ENCODE peak calls at places on chromosomes 2 and 18, in seven cellular contexts. One of them, this sample, is unnamed.

GRCh38 chr2:102107741-102108070 is 34.8 kb upstream of the IL1R1 start:
- DNase-seq in mammary epithelial cell: no peak
- DNase-seq in heart right ventricle: no peak
- DNase-seq in CD8-positive, alpha-beta T cell: no peak
- DNase-seq in OCI-LY7: no peak
- DNase-seq in cardiac muscle cell: peak; percentile 57
- DNase-seq in PC-9: no peak
- DNase-seq in this sample: no peak

GRCh38 chr2:236600892-236601291 is 31.3 kb downstream of the ACKR3 start:
- DNase-seq in PC-9: no peak
- DNase-seq in cardiac muscle cell: no peak
- DNase-seq in CD8-positive, alpha-beta T cell: no peak
- DNase-seq in mammary epithelial cell: peak; percentile 84
- DNase-seq in OCI-LY7: no peak
- DNase-seq in heart right ventricle: no peak
- DNase-seq in this sample: no peak

GRCh38 chr18:44507729-44508325 is 172.9 kb upstream of the SETBP1 start:
- DNase-seq in mammary epithelial cell: no peak
- DNase-seq in PC-9: no peak
- DNase-seq in heart right ventricle: peak; percentile 32
- DNase-seq in CD8-positive, alpha-beta T cell: no peak
- DNase-seq in cardiac muscle cell: peak; percentile 31
- DNase-seq in OCI-LY7: peak; percentile 1
- DNase-seq in this sample: peak; percentile 6

GRCh38 chr18:61992285-61992684 is 99.5 kb upstream of the RNF152 start:
- DNase-seq in OCI-LY7: no peak
- DNase-seq in heart right ventricle: no peak
- DNase-seq in cardiac muscle cell: peak; percentile 89
- DNase-seq in mammary epithelial cell: peak; percentile 80
- DNase-seq in PC-9: peak; percentile 3
- DNase-seq in CD8-positive, alpha-beta T cell: no peak
- DNase-seq in this sample: no peak

GRCh38 chr2:192555740-192556139 is 361.0 kb upstream of the TMEFF2 start:
- DNase-seq in mammary epithelial cell: no peak
- DNase-seq in cardiac muscle cell: no peak
- DNase-seq in PC-9: no peak
- DNase-seq in CD8-positive, alpha-beta T cell: no peak
- DNase-seq in OCI-LY7: no peak
- DNase-seq in heart right ventricle: no peak
- DNase-seq in this sample: no peak

GRCh38 chr2:236776695-236777251 is 207.1 kb downstream of the ACKR3 start:
- DNase-seq in OCI-LY7: no peak
- DNase-seq in cardiac muscle cell: peak; percentile 74
- DNase-seq in mammary epithelial cell: peak; percentile 31
- DNase-seq in CD8-positive, alpha-beta T cell: no peak
- DNase-seq in PC-9: peak; percentile 49
- DNase-seq in heart right ventricle: peak; percentile 34
- DNase-seq in this sample: no peak

GRCh38 chr18:23779696-23780303 is 90.5 kb downstream of the LAMA3 start:
- DNase-seq in mammary epithelial cell: no peak
- DNase-seq in PC-9: no peak
- DNase-seq in cardiac muscle cell: peak; percentile 40
- DNase-seq in heart right ventricle: no peak
- DNase-seq in OCI-LY7: no peak
- DNase-seq in CD8-positive, alpha-beta T cell: no peak
- DNase-seq in this sample: no peak

GRCh38 chr2:112033600-112033999 is 21.5 kb upstream of the TMEM87B start:
- DNase-seq in CD8-positive, alpha-beta T cell: no peak
- DNase-seq in mammary epithelial cell: peak; percentile 68
- DNase-seq in heart right ventricle: no peak
- DNase-seq in PC-9: peak; percentile 36
- DNase-seq in OCI-LY7: no peak
- DNase-seq in cardiac muscle cell: peak; percentile 84
- DNase-seq in this sample: no peak

GRCh38 chr18:77702686-77703085 is 453.0 kb downstream of the GALR1 start:
- DNase-seq in CD8-positive, alpha-beta T cell: no peak
- DNase-seq in heart right ventricle: peak; percentile 10
- DNase-seq in PC-9: peak; percentile 3
- DNase-seq in OCI-LY7: peak; percentile 4
- DNase-seq in mammary epithelial cell: no peak
- DNase-seq in cardiac muscle cell: peak; percentile 12
- DNase-seq in this sample: no peak

GRCh38 chr2:159615936-159616733 is at the start of gene BAZ2B:
- DNase-seq in OCI-LY7: no peak
- DNase-seq in cardiac muscle cell: peak; percentile 85
- DNase-seq in heart right ventricle: peak; percentile 61
- DNase-seq in CD8-positive, alpha-beta T cell: peak; percentile 25
- DNase-seq in mammary epithelial cell: peak; percentile 83
- DNase-seq in PC-9: peak; percentile 12
- DNase-seq in this sample: no peak

GRCh38 chr2:181586569-181587076 is 70.3 kb downstream of the CERKL start:
- DNase-seq in PC-9: no peak
- DNase-seq in OCI-LY7: peak; percentile 8
- DNase-seq in mammary epithelial cell: peak; percentile 53
- DNase-seq in cardiac muscle cell: no peak
- DNase-seq in CD8-positive, alpha-beta T cell: no peak
- DNase-seq in heart right ventricle: no peak
- DNase-seq in this sample: no peak

GRCh38 chr2:109531221-109531620 is 82.5 kb downstream of the SEPTIN10 start:
- DNase-seq in mammary epithelial cell: no peak
- DNase-seq in OCI-LY7: no peak
- DNase-seq in heart right ventricle: no peak
- DNase-seq in PC-9: no peak
- DNase-seq in CD8-positive, alpha-beta T cell: no peak
- DNase-seq in cardiac muscle cell: peak; percentile 19
- DNase-seq in this sample: no peak

GRCh38 chr2:217837001-217837491 is 165.7 kb downstream of the TNS1 start:
- DNase-seq in PC-9: no peak
- DNase-seq in cardiac muscle cell: peak; percentile 87
- DNase-seq in CD8-positive, alpha-beta T cell: no peak
- DNase-seq in OCI-LY7: no peak
- DNase-seq in heart right ventricle: peak; percentile 84
- DNase-seq in mammary epithelial cell: no peak
- DNase-seq in this sample: no peak

GRCh38 chr18:11887305-11888262 is 20.5 kb downstream of the MPPE1 start:
- DNase-seq in CD8-positive, alpha-beta T cell: no peak
- DNase-seq in OCI-LY7: no peak
- DNase-seq in cardiac muscle cell: no peak
- DNase-seq in mammary epithelial cell: no peak
- DNase-seq in PC-9: peak; percentile 61
- DNase-seq in heart right ventricle: no peak
- DNase-seq in this sample: no peak

GRCh38 chr2:228875152-228875875 is 395.8 kb downstream of the PID1 start:
- DNase-seq in CD8-positive, alpha-beta T cell: no peak
- DNase-seq in cardiac muscle cell: peak; percentile 19
- DNase-seq in OCI-LY7: no peak
- DNase-seq in heart right ventricle: no peak
- DNase-seq in PC-9: no peak
- DNase-seq in mammary epithelial cell: peak; percentile 6
- DNase-seq in this sample: no peak

GRCh38 chr2:6526093-6526824 is 339.4 kb downstream of the CMPK2 start:
- DNase-seq in cardiac muscle cell: no peak
- DNase-seq in PC-9: no peak
- DNase-seq in mammary epithelial cell: no peak
- DNase-seq in CD8-positive, alpha-beta T cell: no peak
- DNase-seq in OCI-LY7: peak; percentile 78
- DNase-seq in heart right ventricle: no peak
- DNase-seq in this sample: no peak

GRCh38 chr2:46117379-46117778 is 179.8 kb upstream of the EPAS1 start:
- DNase-seq in heart right ventricle: no peak
- DNase-seq in cardiac muscle cell: peak; percentile 47
- DNase-seq in OCI-LY7: no peak
- DNase-seq in PC-9: peak; percentile 38
- DNase-seq in CD8-positive, alpha-beta T cell: no peak
- DNase-seq in mammary epithelial cell: peak; percentile 81
- DNase-seq in this sample: no peak

GRCh38 chr2:218805627-218806026 is 23.7 kb downstream of the CYP27A1 start:
- DNase-seq in mammary epithelial cell: peak; percentile 41
- DNase-seq in cardiac muscle cell: peak; percentile 50
- DNase-seq in OCI-LY7: no peak
- DNase-seq in PC-9: no peak
- DNase-seq in CD8-positive, alpha-beta T cell: no peak
- DNase-seq in heart right ventricle: no peak
- DNase-seq in this sample: no peak

GRCh38 chr2:155733091-155733870 is 599.2 kb downstream of the NR4A2 start:
- DNase-seq in heart right ventricle: no peak
- DNase-seq in PC-9: no peak
- DNase-seq in mammary epithelial cell: no peak
- DNase-seq in OCI-LY7: no peak
- DNase-seq in cardiac muscle cell: no peak
- DNase-seq in CD8-positive, alpha-beta T cell: no peak
- DNase-seq in this sample: no peak

DNA sequence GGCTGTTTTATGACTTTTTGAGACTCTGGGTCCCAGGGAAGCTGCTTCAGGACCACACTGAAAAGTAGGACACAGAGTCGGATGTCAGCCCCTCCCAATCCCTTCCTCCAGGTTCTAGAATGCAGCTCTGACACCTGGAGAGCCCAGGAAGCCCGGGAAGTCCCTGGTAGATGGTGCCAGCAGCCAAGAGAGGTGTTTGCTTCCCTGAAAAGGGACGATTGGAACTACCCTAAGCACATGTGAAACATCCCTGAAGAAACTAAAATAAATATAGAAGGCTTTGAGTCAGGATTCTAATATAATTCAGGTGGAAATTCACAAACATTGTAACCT is 163.2 kb upstream of the CYRIA start:
- DNase-seq in mammary epithelial cell: no peak
- DNase-seq in cardiac muscle cell: no peak
- DNase-seq in CD8-positive, alpha-beta T cell: no peak
- DNase-seq in PC-9: no peak
- DNase-seq in OCI-LY7: no peak
- DNase-seq in heart right ventricle: no peak
- DNase-seq in this sample: no peak
- H3K4me3 ChIP-seq in mammary epithelial cell: no peak overlapping the region
- H3K4me3 ChIP-seq in cardiac muscle cell: no peak overlapping the region
- H3K4me3 ChIP-seq in CD8-positive, alpha-beta T cell: no peak overlapping the region
- H3K4me3 ChIP-seq in PC-9: no peak overlapping the region
- H3K4me3 ChIP-seq in OCI-LY7: no peak overlapping the region
- H3K4me3 ChIP-seq in heart right ventricle: no peak overlapping the region
- H3K4me3 ChIP-seq in this sample: no peak overlapping the region

DNA sequence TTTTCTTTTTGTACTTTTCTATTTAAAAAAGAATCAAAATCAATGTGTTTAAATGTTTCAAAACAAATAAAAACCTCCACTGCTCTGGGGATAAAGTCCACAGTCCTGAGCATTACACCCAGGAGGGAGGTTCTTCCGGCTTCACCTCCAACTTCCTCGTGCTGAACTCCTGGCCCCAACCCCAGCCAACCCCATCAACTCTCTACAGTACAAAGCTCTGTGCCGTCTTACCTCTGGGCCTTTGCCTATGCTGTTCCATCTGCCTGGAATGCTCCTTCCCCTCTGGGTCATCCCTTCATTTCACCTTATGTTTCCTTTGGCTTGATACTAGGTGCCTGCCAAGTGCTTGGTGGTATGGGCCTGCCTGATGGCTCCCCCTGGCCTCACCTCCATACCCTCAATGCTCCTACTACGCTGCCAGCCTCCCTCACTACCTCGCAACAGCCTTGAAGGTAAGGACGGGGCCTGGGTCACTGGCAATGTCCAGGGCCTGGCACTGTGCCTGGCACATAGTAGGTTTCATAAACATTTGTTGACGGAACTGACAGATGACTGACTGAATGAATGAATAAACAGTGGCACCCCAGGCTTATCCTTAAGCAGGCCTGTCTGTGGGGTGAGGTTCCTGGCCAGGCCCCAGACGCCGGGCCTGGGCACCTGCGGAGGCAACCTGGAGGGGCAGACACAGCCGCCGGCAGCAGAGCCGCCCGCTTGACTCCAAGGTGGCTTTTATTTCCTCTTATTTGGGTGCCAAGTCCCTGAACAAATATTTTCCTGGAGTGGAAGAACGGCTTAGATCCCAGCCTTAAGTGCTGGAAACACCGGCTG is 28.7 kb downstream of the SDC1 start:
- DNase-seq in mammary epithelial cell: no peak
- DNase-seq in OCI-LY7: no peak
- DNase-seq in CD8-positive, alpha-beta T cell: no peak
- DNase-seq in cardiac muscle cell: no peak
- DNase-seq in PC-9: no peak
- DNase-seq in heart right ventricle: no peak
- DNase-seq in this sample: no peak
- H3K27ac ChIP-seq in mammary epithelial cell: no peak overlapping the region
- H3K27ac ChIP-seq in OCI-LY7: no peak overlapping the region
- H3K27ac ChIP-seq in CD8-positive, alpha-beta T cell: no peak overlapping the region
- H3K27ac ChIP-seq in cardiac muscle cell: peak overlapping the region; percentile 13
- H3K27ac ChIP-seq in PC-9: no peak overlapping the region
- H3K27ac ChIP-seq in heart right ventricle: no peak overlapping the region
- H3K27ac ChIP-seq in this sample: no peak overlapping the region

DNA sequence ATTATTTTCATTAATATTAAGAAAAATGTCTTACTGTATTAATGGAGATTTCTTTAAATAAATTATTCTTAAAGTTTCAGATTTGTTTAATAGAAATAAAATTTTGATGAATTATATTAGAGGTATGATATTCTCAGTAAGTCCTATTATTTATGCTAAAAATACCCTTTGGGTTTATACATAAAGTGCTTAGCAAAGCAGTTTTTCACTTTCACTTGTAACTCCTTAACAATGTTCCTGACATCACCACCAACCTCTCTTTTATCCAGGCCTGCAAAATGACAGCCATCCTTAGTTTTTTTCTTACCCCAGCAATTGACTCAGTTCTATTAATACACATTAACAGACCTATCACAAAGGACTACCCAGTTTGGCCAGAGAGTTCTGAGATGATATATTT is 170.4 kb downstream of the CD226 start:
- DNase-seq in cardiac muscle cell: no peak
- DNase-seq in OCI-LY7: no peak
- DNase-seq in PC-9: no peak
- DNase-seq in heart right ventricle: no peak
- DNase-seq in mammary epithelial cell: no peak
- DNase-seq in CD8-positive, alpha-beta T cell: no peak
- DNase-seq in this sample: no peak
- H3K36me3 ChIP-seq in cardiac muscle cell: no peaks in the 10 kb centered on the region
- H3K36me3 ChIP-seq in OCI-LY7: no peaks in the 10 kb centered on the region
- H3K36me3 ChIP-seq in PC-9: no peaks in the 10 kb centered on the region
- H3K36me3 ChIP-seq in heart right ventricle: no peaks in the 10 kb centered on the region
- H3K36me3 ChIP-seq in mammary epithelial cell: no peaks in the 10 kb centered on the region
- H3K36me3 ChIP-seq in CD8-positive, alpha-beta T cell: no peaks in the 10 kb centered on the region
- H3K36me3 ChIP-seq in this sample: no peaks in the 10 kb centered on the region

DNA sequence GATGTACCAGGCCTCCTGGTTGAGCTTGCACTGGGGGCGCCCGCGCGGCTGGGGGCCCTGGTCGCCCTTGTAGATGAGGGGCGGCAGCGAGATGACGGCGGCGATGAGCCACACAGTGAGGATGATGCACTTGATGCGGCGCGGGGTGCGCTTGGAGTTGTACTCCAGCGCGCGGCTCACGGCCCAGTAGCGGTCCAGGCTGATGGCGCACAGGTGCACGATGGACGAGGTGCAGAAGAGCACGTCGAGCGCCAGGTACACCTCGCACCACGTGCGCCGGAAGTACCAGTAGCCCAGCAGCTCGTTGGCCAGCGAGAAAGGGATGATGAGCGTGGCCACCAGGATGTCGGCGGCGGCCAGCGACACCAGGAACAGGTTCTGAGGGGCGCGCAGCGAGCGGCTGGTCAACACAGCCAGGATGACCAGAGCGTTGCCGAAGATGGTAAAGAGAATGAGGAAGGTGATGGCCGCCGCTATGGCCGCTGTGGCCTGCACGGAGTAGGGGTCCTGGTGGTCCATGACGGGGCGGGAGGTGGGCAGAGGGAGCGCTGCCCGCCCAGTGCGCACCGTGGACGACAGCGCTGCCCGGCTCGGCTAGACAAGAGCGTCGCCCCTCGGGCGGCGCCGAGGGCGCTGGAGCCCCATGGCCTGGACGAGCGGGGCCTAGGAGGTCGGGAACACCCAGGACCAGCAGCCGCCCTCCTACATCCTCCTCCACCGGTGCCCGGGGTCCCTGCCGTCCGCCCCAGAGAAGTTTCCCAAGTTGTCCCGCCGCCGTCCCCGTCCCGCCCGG is 544 bp downstream of the ADRA2B start:
- DNase-seq in OCI-LY7: no peak
- DNase-seq in mammary epithelial cell: no peak
- DNase-seq in cardiac muscle cell: no peak
- DNase-seq in heart right ventricle: no peak
- DNase-seq in PC-9: no peak
- DNase-seq in CD8-positive, alpha-beta T cell: no peak
- DNase-seq in this sample: peak; percentile 47
- H3K4me3 ChIP-seq in OCI-LY7: no peak overlapping the region
- H3K4me3 ChIP-seq in mammary epithelial cell: peak overlapping the region; percentile 52
- H3K4me3 ChIP-seq in cardiac muscle cell: peak overlapping the region; percentile 92
- H3K4me3 ChIP-seq in heart right ventricle: peak overlapping the region; percentile 58
- H3K4me3 ChIP-seq in PC-9: no peak overlapping the region
- H3K4me3 ChIP-seq in CD8-positive, alpha-beta T cell: peak overlapping the region; percentile 50
- H3K4me3 ChIP-seq in this sample: peak overlapping the region; percentile 29

This sample was measured in CD8-positive, alpha-beta memory T cell.